ENCODE peak calls at places on chromosomes 1 and 21, in five cellular contexts. One of them, this sample, is unnamed.

GRCh38 chr1:30893776-30894507 is 14.6 kb downstream of the SDC3 start:
- DNase-seq in choroid plexus epithelial cell: no peak
- DNase-seq in spleen: no peak
- DNase-seq in IMR-90: no peak
- DNase-seq in sigmoid colon: no peak
- DNase-seq in this sample: no peak

GRCh38 chr1:100775483-100775882 is 55.9 kb downstream of the VCAM1 start:
- DNase-seq in choroid plexus epithelial cell: no peak
- DNase-seq in spleen: no peak
- DNase-seq in IMR-90: no peak
- DNase-seq in sigmoid colon: no peak
- DNase-seq in this sample: no peak

GRCh38 chr1:189654906-189655305 is 822.8 kb downstream of the BRINP3 start:
- DNase-seq in choroid plexus epithelial cell: peak
- DNase-seq in spleen: no peak
- DNase-seq in IMR-90: peak
- DNase-seq in sigmoid colon: no peak
- DNase-seq in this sample: peak

GRCh38 chr1:230310381-230311163 is 115.6 kb downstream of the PGBD5 start:
- DNase-seq in choroid plexus epithelial cell: peak
- DNase-seq in spleen: peak
- DNase-seq in IMR-90: peak
- DNase-seq in sigmoid colon: peak
- DNase-seq in this sample: peak

GRCh38 chr1:159211331-159212136 is 6.9 kb downstream of the ACKR1 start:
- DNase-seq in choroid plexus epithelial cell: peak
- DNase-seq in spleen: peak
- DNase-seq in IMR-90: peak
- DNase-seq in sigmoid colon: no peak
- DNase-seq in this sample: peak

GRCh38 chr1:63122051-63122450 is 200.3 kb upstream of the FOXD3 start:
- DNase-seq in choroid plexus epithelial cell: peak
- DNase-seq in spleen: no peak
- DNase-seq in IMR-90: no peak
- DNase-seq in sigmoid colon: no peak
- DNase-seq in this sample: no peak

GRCh38 chr1:109876617-109877319 is 33.9 kb upstream of the CSF1 start:
- DNase-seq in choroid plexus epithelial cell: peak
- DNase-seq in spleen: no peak
- DNase-seq in IMR-90: peak
- DNase-seq in sigmoid colon: no peak
- DNase-seq in this sample: no peak

GRCh38 chr21:45818904-45819285 is 162.7 kb upstream of the COL6A1 start:
- DNase-seq in choroid plexus epithelial cell: peak
- DNase-seq in spleen: no peak
- DNase-seq in IMR-90: peak
- DNase-seq in sigmoid colon: peak
- DNase-seq in this sample: peak

GRCh38 chr1:92441316-92442311 is 45.1 kb downstream of the GFI1 start:
- DNase-seq in choroid plexus epithelial cell: no peak
- DNase-seq in spleen: no peak
- DNase-seq in IMR-90: no peak
- DNase-seq in sigmoid colon: no peak
- DNase-seq in this sample: no peak

GRCh38 chr21:44939532-44940115 is at the start of gene SLX9:
- DNase-seq in choroid plexus epithelial cell: peak
- DNase-seq in spleen: peak
- DNase-seq in IMR-90: peak
- DNase-seq in sigmoid colon: peak
- DNase-seq in this sample: peak

GRCh38 chr1:3069491-3070303 is 694 bp downstream of the PRDM16 start:
- DNase-seq in choroid plexus epithelial cell: peak
- DNase-seq in spleen: peak
- DNase-seq in IMR-90: peak
- DNase-seq in sigmoid colon: peak
- DNase-seq in this sample: peak

GRCh38 chr1:89762431-89762800 is 58.4 kb upstream of the LRRC8D start:
- DNase-seq in choroid plexus epithelial cell: no peak
- DNase-seq in spleen: no peak
- DNase-seq in IMR-90: no peak
- DNase-seq in sigmoid colon: no peak
- DNase-seq in this sample: no peak

GRCh38 chr1:65514083-65514482 is 93.6 kb downstream of the LEPR start:
- DNase-seq in choroid plexus epithelial cell: peak
- DNase-seq in spleen: no peak
- DNase-seq in IMR-90: peak
- DNase-seq in sigmoid colon: no peak
- DNase-seq in this sample: peak

GRCh38 chr21:17513214-17514123 is 626 bp downstream of the CXADR start:
- DNase-seq in choroid plexus epithelial cell: peak
- DNase-seq in spleen: peak
- DNase-seq in IMR-90: no peak
- DNase-seq in sigmoid colon: no peak
- DNase-seq in this sample: peak

GRCh38 chr1:44010935-44011610 is 19.7 kb downstream of the CCDC24 start:
- DNase-seq in choroid plexus epithelial cell: no peak
- DNase-seq in spleen: no peak
- DNase-seq in IMR-90: no peak
- DNase-seq in sigmoid colon: no peak
- DNase-seq in this sample: no peak

GRCh38 chr1:3409737-3410434 is 44.6 kb upstream of the ARHGEF16 start:
- DNase-seq in choroid plexus epithelial cell: peak
- DNase-seq in spleen: no peak
- DNase-seq in IMR-90: peak
- DNase-seq in sigmoid colon: no peak
- DNase-seq in this sample: peak

GRCh38 chr1:223430221-223430620 is 37.0 kb downstream of the CCDC185 start:
- DNase-seq in choroid plexus epithelial cell: no peak
- DNase-seq in spleen: no peak
- DNase-seq in IMR-90: no peak
- DNase-seq in sigmoid colon: no peak
- DNase-seq in this sample: no peak

GRCh38 chr1:45668526-45668925 is 17.8 kb downstream of the GPBP1L1 start:
- DNase-seq in choroid plexus epithelial cell: no peak
- DNase-seq in spleen: no peak
- DNase-seq in IMR-90: no peak
- DNase-seq in sigmoid colon: no peak
- DNase-seq in this sample: no peak

GRCh38 chr1:18217398-18218043 is 109.9 kb downstream of the IGSF21 start:
- DNase-seq in choroid plexus epithelial cell: peak
- DNase-seq in spleen: no peak
- DNase-seq in IMR-90: peak
- DNase-seq in sigmoid colon: no peak
- DNase-seq in this sample: peak

GRCh38 chr21:16125274-16125673 is 395.5 kb downstream of the USP25 start:
- DNase-seq in choroid plexus epithelial cell: peak
- DNase-seq in spleen: no peak
- DNase-seq in IMR-90: no peak
- DNase-seq in sigmoid colon: no peak
- DNase-seq in this sample: peak

GRCh38 chr1:11426617-11427016 is 52.3 kb upstream of the DISP3 start:
- DNase-seq in choroid plexus epithelial cell: no peak
- DNase-seq in spleen: no peak
- DNase-seq in IMR-90: no peak
- DNase-seq in sigmoid colon: no peak
- DNase-seq in this sample: no peak

GRCh38 chr1:205451202-205451601 is 4.6 kb downstream of the BLACAT1 start:
- DNase-seq in choroid plexus epithelial cell: no peak
- DNase-seq in spleen: no peak
- DNase-seq in IMR-90: no peak
- DNase-seq in sigmoid colon: no peak
- DNase-seq in this sample: no peak

GRCh38 chr1:89262643-89263042 is 10.0 kb downstream of the GBP5 start:
- DNase-seq in choroid plexus epithelial cell: peak
- DNase-seq in spleen: no peak
- DNase-seq in IMR-90: peak
- DNase-seq in sigmoid colon: no peak
- DNase-seq in this sample: peak

GRCh38 chr1:85850238-85850637 is 142.0 kb upstream of the ZNHIT6 start:
- DNase-seq in choroid plexus epithelial cell: peak
- DNase-seq in spleen: no peak
- DNase-seq in IMR-90: peak
- DNase-seq in sigmoid colon: no peak
- DNase-seq in this sample: peak

GRCh38 chr1:65255088-65256050 is 54.0 kb upstream of the DNAJC6 start:
- DNase-seq in choroid plexus epithelial cell: peak
- DNase-seq in spleen: no peak
- DNase-seq in IMR-90: no peak
- DNase-seq in sigmoid colon: no peak
- DNase-seq in this sample: peak

GRCh38 chr1:153962088-153963029 is 978 bp downstream of the SLC39A1 start:
- DNase-seq in choroid plexus epithelial cell: peak
- DNase-seq in spleen: peak
- DNase-seq in IMR-90: peak
- DNase-seq in sigmoid colon: peak
- DNase-seq in this sample: peak

GRCh38 chr1:159924791-159925712 is at the start of gene TAGLN2:
- DNase-seq in choroid plexus epithelial cell: peak
- DNase-seq in spleen: peak
- DNase-seq in IMR-90: peak
- DNase-seq in sigmoid colon: peak
- DNase-seq in this sample: peak

GRCh38 chr21:15094706-15095105 is 29.9 kb upstream of the NRIP1 start:
- DNase-seq in choroid plexus epithelial cell: no peak
- DNase-seq in spleen: no peak
- DNase-seq in IMR-90: no peak
- DNase-seq in sigmoid colon: no peak
- DNase-seq in this sample: no peak

GRCh38 chr1:57761628-57762027 is 337.8 kb upstream of the DAB1 start:
- DNase-seq in choroid plexus epithelial cell: no peak
- DNase-seq in spleen: no peak
- DNase-seq in IMR-90: no peak
- DNase-seq in sigmoid colon: no peak
- DNase-seq in this sample: no peak
- H3K4me3 ChIP-seq in choroid plexus epithelial cell: no peak
- H3K4me3 ChIP-seq in spleen: no peak
- H3K4me3 ChIP-seq in IMR-90: no peak
- H3K4me3 ChIP-seq in sigmoid colon: no peak
- H3K4me3 ChIP-seq in this sample: no peak

DNA sequence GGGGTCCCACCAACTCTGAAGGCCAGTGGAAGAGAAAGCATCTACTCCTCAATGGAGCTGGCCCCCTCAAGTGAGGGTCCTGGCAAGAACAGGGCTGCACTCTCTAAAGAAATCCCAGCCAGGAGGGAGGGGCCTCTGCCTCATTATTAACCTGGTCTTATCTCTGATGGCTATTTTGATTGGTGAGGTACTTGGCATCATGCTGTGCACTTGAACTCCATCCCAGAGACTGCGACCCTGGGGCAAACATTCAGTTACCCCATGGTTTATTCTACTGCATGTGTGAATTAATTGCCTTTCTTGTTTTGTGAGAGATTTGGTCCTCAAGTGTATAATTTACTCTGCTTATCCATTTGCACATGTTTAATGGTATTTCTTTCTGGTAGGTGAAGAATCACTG is 55.0 kb upstream of the ETV3 start:
- DNase-seq in choroid plexus epithelial cell: no peak
- DNase-seq in spleen: no peak
- DNase-seq in IMR-90: no peak
- DNase-seq in sigmoid colon: no peak
- DNase-seq in this sample: no peak
- TF ChIP-seq CTCF in choroid plexus epithelial cell: no peak
- TF ChIP-seq CTCF in spleen: no peak
- TF ChIP-seq CTCF in IMR-90: no peak
- TF ChIP-seq CTCF in sigmoid colon: no peak
- TF ChIP-seq CTCF in this sample: no peak

GRCh38 chr1:112685913-112686312 is 11.5 kb downstream of the MOV10 start:
- DNase-seq in choroid plexus epithelial cell: no peak
- DNase-seq in spleen: no peak
- DNase-seq in IMR-90: no peak
- DNase-seq in sigmoid colon: no peak
- DNase-seq in this sample: no peak
- H3K4me3 ChIP-seq in choroid plexus epithelial cell: no peak
- H3K4me3 ChIP-seq in spleen: no peak
- H3K4me3 ChIP-seq in IMR-90: no peak
- H3K4me3 ChIP-seq in sigmoid colon: no peak
- H3K4me3 ChIP-seq in this sample: no peak

DNA sequence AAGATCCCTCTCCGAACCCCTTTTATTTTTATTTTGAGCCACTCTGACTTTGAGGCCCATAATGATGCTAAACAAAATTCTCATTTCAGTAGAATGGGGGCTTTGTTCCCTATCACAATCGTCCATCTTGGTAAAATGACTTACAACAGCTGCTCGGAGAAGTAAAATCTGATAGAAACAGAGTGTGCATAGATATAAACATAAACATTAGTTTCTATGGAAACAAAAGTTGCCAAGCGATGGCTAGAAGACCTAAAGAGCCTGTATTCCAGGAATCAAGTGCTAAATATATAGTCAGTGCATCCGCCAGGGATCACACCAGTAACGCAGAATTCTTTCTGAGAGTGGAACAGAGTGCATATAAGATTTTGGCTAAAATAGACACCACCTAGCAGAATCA is 91.3 kb upstream of the KAZN start:
- DNase-seq in choroid plexus epithelial cell: no peak
- DNase-seq in spleen: no peak
- DNase-seq in IMR-90: no peak
- DNase-seq in sigmoid colon: no peak
- DNase-seq in this sample: no peak
- TF ChIP-seq CTCF in choroid plexus epithelial cell: no peak
- TF ChIP-seq CTCF in spleen: no peak
- TF ChIP-seq CTCF in IMR-90: no peak
- TF ChIP-seq CTCF in sigmoid colon: no peak
- TF ChIP-seq CTCF in this sample: no peak

This sample was measured in cardiac fibroblast.